ENCODE peak calls at places on chromosomes 12 and 14, in five cellular contexts. One of them, this sample, is unnamed.
A peak's percentile ranks its signal among the peaks of the same experiment; 100 is the strongest.

GRCh38 chr12:38904932-38905479 is 385 bp downstream of the CPNE8 start:
- DNase-seq in K562: peak; percentile 22
- DNase-seq in WTC11: peak; percentile 65
- DNase-seq in HepG2: peak; percentile 52
- DNase-seq in H1: no peak
- DNase-seq in this sample: peak; percentile 65

GRCh38 chr12:120960657-120961056 is 17.7 kb upstream of the HNF1A start:
- DNase-seq in K562: no peak
- DNase-seq in WTC11: no peak
- DNase-seq in HepG2: no peak
- DNase-seq in H1: no peak
- DNase-seq in this sample: no peak

GRCh38 chr12:116614194-116614885 is 55.2 kb downstream of the MAP1LC3B2 start:
- DNase-seq in K562: no peak
- DNase-seq in WTC11: no peak
- DNase-seq in HepG2: no peak
- DNase-seq in H1: no peak
- DNase-seq in this sample: no peak

GRCh38 chr14:85409496-85410210 is 120.3 kb upstream of the FLRT2 start:
- DNase-seq in K562: no peak
- DNase-seq in WTC11: no peak
- DNase-seq in HepG2: no peak
- DNase-seq in H1: no peak
- DNase-seq in this sample: no peak

GRCh38 chr14:91220581-91221000 is 23.9 kb downstream of the GPR68 start:
- DNase-seq in K562: no peak
- DNase-seq in WTC11: no peak
- DNase-seq in HepG2: no peak
- DNase-seq in H1: no peak
- DNase-seq in this sample: no peak

GRCh38 chr12:4388032-4388431 is 8.5 kb upstream of the FGF23 start:
- DNase-seq in K562: peak; percentile 16
- DNase-seq in WTC11: no peak
- DNase-seq in HepG2: no peak
- DNase-seq in H1: no peak
- DNase-seq in this sample: no peak

GRCh38 chr12:70044170-70044569 is 199.1 kb upstream of the CNOT2 start:
- DNase-seq in K562: no peak
- DNase-seq in WTC11: no peak
- DNase-seq in HepG2: no peak
- DNase-seq in H1: no peak
- DNase-seq in this sample: no peak

GRCh38 chr14:37668646-37669045 is 73.2 kb downstream of the TTC6 start:
- DNase-seq in K562: no peak
- DNase-seq in WTC11: no peak
- DNase-seq in HepG2: no peak
- DNase-seq in H1: no peak
- DNase-seq in this sample: no peak

GRCh38 chr12:84113666-84114065 is 798.9 kb downstream of the SLC6A15 start:
- DNase-seq in K562: no peak
- DNase-seq in WTC11: no peak
- DNase-seq in HepG2: no peak
- DNase-seq in H1: no peak
- DNase-seq in this sample: no peak

GRCh38 chr12:98909749-98910148 is 264.7 kb downstream of the APAF1 start:
- DNase-seq in K562: no peak
- DNase-seq in WTC11: peak; percentile 73
- DNase-seq in HepG2: no peak
- DNase-seq in H1: peak; percentile 33
- DNase-seq in this sample: no peak

GRCh38 chr12:122870867-122871664 is 24.9 kb downstream of the VPS37B start:
- DNase-seq in K562: no peak
- DNase-seq in WTC11: no peak
- DNase-seq in HepG2: no peak
- DNase-seq in H1: no peak
- DNase-seq in this sample: no peak

GRCh38 chr12:42039146-42039545 is 105.5 kb downstream of the GXYLT1 start:
- DNase-seq in K562: no peak
- DNase-seq in WTC11: no peak
- DNase-seq in HepG2: no peak
- DNase-seq in H1: no peak
- DNase-seq in this sample: no peak

GRCh38 chr14:101234588-101234937 is 326.7 kb upstream of the DIO3 start:
- DNase-seq in K562: no peak
- DNase-seq in WTC11: no peak
- DNase-seq in HepG2: no peak
- DNase-seq in H1: no peak
- DNase-seq in this sample: no peak

GRCh38 chr14:91327201-91327600 is 82.7 kb upstream of the GPR68 start:
- DNase-seq in K562: no peak
- DNase-seq in WTC11: no peak
- DNase-seq in HepG2: no peak
- DNase-seq in H1: no peak
- DNase-seq in this sample: no peak

GRCh38 chr12:26158078-26158764 is 33.4 kb upstream of the BHLHE41 start:
- DNase-seq in K562: no peak
- DNase-seq in WTC11: no peak
- DNase-seq in HepG2: no peak
- DNase-seq in H1: no peak
- DNase-seq in this sample: no peak

GRCh38 chr14:95577875-95578274 is 43.0 kb downstream of the GLRX5 start:
- DNase-seq in K562: no peak
- DNase-seq in WTC11: no peak
- DNase-seq in HepG2: no peak
- DNase-seq in H1: no peak
- DNase-seq in this sample: no peak

GRCh38 chr14:65156568-65157366 is 54.5 kb upstream of the MAX start:
- DNase-seq in K562: no peak
- DNase-seq in WTC11: no peak
- DNase-seq in HepG2: no peak
- DNase-seq in H1: no peak
- DNase-seq in this sample: peak; percentile 45

GRCh38 chr14:65150891-65151290 is 48.6 kb upstream of the MAX start:
- DNase-seq in K562: no peak
- DNase-seq in WTC11: no peak
- DNase-seq in HepG2: no peak
- DNase-seq in H1: no peak
- DNase-seq in this sample: no peak

GRCh38 chr14:65149116-65149515 is 46.8 kb upstream of the MAX start:
- DNase-seq in K562: no peak
- DNase-seq in WTC11: no peak
- DNase-seq in HepG2: no peak
- DNase-seq in H1: no peak
- DNase-seq in this sample: no peak

GRCh38 chr14:65151329-65152010 is 49.2 kb upstream of the MAX start:
- DNase-seq in K562: no peak
- DNase-seq in WTC11: no peak
- DNase-seq in HepG2: no peak
- DNase-seq in H1: no peak
- DNase-seq in this sample: no peak

DNA sequence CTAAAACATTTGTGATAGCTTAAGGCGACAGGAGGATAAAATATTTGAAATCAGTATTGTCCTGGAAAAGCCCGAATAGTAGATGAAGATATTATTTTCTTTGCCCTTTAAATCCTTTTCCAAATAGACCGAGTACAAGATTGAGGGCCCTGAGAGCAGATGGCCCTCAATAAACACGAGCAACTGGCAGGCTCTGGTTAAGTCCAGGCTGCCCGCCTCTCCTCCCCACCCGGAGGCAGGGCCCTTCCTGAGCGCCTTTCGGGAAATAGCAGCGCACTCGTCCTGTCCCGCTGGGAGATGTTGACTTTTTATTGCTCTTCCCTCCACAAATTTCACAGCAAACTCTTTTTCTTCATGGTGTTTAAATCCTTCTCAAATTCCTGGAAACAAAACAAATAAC is 50.8 kb upstream of the MAX start:
- DNase-seq in K562: no peak
- DNase-seq in WTC11: no peak
- DNase-seq in HepG2: no peak
- DNase-seq in H1: no peak
- DNase-seq in this sample: no peak
- TF ChIP-seq CREB1 in K562: no peak
- TF ChIP-seq CREB1 in WTC11: no peak
- TF ChIP-seq CREB1 in HepG2: no peak
- TF ChIP-seq CREB1 in H1: no peak
- TF ChIP-seq CREB1 in this sample: no peak

GRCh38 chr12:106109168-106109910 is 29.4 kb downstream of the NUAK1 start:
- DNase-seq in K562: no peak
- DNase-seq in WTC11: no peak
- DNase-seq in HepG2: no peak
- DNase-seq in H1: no peak
- DNase-seq in this sample: no peak

GRCh38 chr12:106108187-106108816 is 30.5 kb downstream of the NUAK1 start:
- DNase-seq in K562: no peak
- DNase-seq in WTC11: peak; percentile 43
- DNase-seq in HepG2: no peak
- DNase-seq in H1: peak; percentile 49
- DNase-seq in this sample: no peak

GRCh38 chr12:106107566-106107965 is 31.2 kb downstream of the NUAK1 start:
- DNase-seq in K562: no peak
- DNase-seq in WTC11: no peak
- DNase-seq in HepG2: no peak
- DNase-seq in H1: no peak
- DNase-seq in this sample: no peak

GRCh38 chr12:106106129-106106566 is 32.6 kb downstream of the NUAK1 start:
- DNase-seq in K562: no peak
- DNase-seq in WTC11: no peak
- DNase-seq in HepG2: no peak
- DNase-seq in H1: no peak
- DNase-seq in this sample: no peak

DNA sequence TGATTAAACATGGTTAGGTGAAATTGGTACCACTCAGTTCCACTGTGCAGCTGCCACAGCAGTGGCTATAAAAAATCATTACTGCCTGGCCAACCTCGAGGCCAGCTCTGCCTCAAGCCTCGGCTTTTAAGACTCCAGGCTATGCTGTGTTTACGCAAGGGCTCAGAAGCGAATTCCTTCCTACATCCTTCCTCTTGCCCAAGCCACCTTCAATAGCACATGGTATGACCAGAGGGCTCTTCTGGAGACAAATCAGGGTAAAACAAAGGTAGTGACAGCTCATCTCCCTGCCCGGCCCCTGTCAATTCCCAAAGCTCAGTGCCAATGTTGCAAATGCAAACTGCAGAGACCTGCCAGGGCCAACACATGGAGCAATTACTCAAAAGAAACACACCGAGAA is 31.9 kb downstream of the NUAK1 start:
- DNase-seq in K562: no peak
- DNase-seq in WTC11: no peak
- DNase-seq in HepG2: no peak
- DNase-seq in H1: no peak
- DNase-seq in this sample: no peak
- TF ChIP-seq ATF2 in K562: no peak
- TF ChIP-seq ATF2 in WTC11: no peak
- TF ChIP-seq ATF2 in HepG2: no peak
- TF ChIP-seq ATF2 in H1: no peak
- TF ChIP-seq ATF2 in this sample: no peak

DNA sequence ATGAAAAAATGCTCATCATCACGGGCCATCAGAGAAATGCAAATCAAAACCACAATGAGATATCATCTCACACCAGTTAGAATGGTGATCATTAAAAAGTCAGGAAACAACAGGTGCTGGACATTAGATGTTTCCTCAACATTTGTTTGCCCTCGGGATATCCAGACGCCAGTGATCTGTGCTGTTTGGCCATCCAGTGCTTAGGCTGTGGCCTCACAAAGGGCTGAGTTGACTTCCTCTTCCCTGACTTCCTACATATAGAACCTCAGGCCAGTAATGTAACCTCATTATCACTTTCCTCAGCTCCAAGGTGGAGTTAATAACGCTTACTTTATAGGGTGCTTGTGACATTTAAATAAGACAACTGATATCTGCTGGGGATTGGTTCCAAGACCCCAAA is 51.8 kb downstream of the SLC15A5 start:
- DNase-seq in K562: no peak
- DNase-seq in WTC11: no peak
- DNase-seq in HepG2: no peak
- DNase-seq in H1: no peak
- DNase-seq in this sample: no peak
- TF ChIP-seq CREB1 in K562: no peak
- TF ChIP-seq CREB1 in WTC11: no peak
- TF ChIP-seq CREB1 in HepG2: no peak
- TF ChIP-seq CREB1 in H1: no peak
- TF ChIP-seq CREB1 in this sample: no peak

GRCh38 chr14:104972301-104973211 is 5.6 kb downstream of the AHNAK2 start:
- DNase-seq in K562: no peak
- DNase-seq in WTC11: no peak
- DNase-seq in HepG2: no peak
- DNase-seq in H1: no peak
- DNase-seq in this sample: no peak
- TF ChIP-seq ATF2 in K562: no peak
- TF ChIP-seq ATF2 in WTC11: no peak
- TF ChIP-seq ATF2 in HepG2: no peak
- TF ChIP-seq ATF2 in H1: no peak
- TF ChIP-seq ATF2 in this sample: no peak

DNA sequence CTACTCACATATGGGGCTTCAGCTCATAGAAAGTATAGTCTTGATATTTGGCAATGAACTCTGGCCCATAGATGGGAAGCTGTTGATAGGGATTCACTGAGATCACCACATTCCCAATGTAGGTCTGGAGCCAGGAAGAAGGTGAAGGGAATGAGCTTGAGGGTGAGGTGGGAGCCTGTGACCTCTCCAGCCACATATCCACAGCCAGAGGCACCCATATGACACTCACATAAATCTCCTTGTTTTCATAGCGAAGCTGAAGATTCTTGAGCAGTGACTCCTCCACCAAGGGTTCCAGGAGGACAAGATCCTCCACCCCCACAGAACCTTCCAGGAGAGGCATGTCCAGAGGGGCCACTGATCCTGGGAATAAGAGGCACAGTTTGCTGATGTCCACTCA is 1.9 kb downstream of the MYO1A start:
- DNase-seq in K562: no peak
- DNase-seq in WTC11: no peak
- DNase-seq in HepG2: no peak
- DNase-seq in H1: no peak
- DNase-seq in this sample: no peak
- TF ChIP-seq CREB1 in K562: no peak
- TF ChIP-seq CREB1 in WTC11: no peak
- TF ChIP-seq CREB1 in HepG2: no peak
- TF ChIP-seq CREB1 in H1: no peak
- TF ChIP-seq CREB1 in this sample: no peak

GRCh38 chr12:43551971-43552559 is at the start of gene ADAMTS20:
- DNase-seq in K562: peak; percentile 41
- DNase-seq in WTC11: peak; percentile 92
- DNase-seq in HepG2: no peak
- DNase-seq in H1: peak; percentile 77
- DNase-seq in this sample: no peak

GRCh38 chr12:43556057-43556456 is 4.1 kb upstream of the ADAMTS20 start:
- DNase-seq in K562: no peak
- DNase-seq in WTC11: no peak
- DNase-seq in HepG2: no peak
- DNase-seq in H1: no peak
- DNase-seq in this sample: no peak

GRCh38 chr12:43550831-43551270 is 1.2 kb downstream of the ADAMTS20 start:
- DNase-seq in K562: no peak
- DNase-seq in WTC11: peak; percentile 45
- DNase-seq in HepG2: no peak
- DNase-seq in H1: no peak
- DNase-seq in this sample: no peak

GRCh38 chr12:43551271-43551970 is 582 bp downstream of the ADAMTS20 start:
- DNase-seq in K562: no peak
- DNase-seq in WTC11: peak; percentile 38
- DNase-seq in HepG2: no peak
- DNase-seq in H1: no peak
- DNase-seq in this sample: no peak
- TF ChIP-seq ATF2 in K562: no peak
- TF ChIP-seq ATF2 in WTC11: no peak
- TF ChIP-seq ATF2 in HepG2: no peak
- TF ChIP-seq ATF2 in H1: no peak
- TF ChIP-seq ATF2 in this sample: no peak